ENCODE peak calls at places on chromosome 12, in four cellular contexts. C is brain microvascular endothelial cell, U is T-helper 2 cell, W is NCI-H2081. Y is an unnamed sample.

GRCh38 chr12:89750821-89751227 is 42.2 kb upstream of the ATP2B1 start:
- DNase-seq in C (no peak), U (no peak), W (no peak), Y (no peak)

GRCh38 chr12:80709811-80710726 is 2.6 kb downstream of the MYF6 start:
- DNase-seq in C (no peak), U (no peak), W (no peak), Y (no peak)

GRCh38 chr12:2013527-2014223 is 9.4 kb upstream of the DCP1B start:
- DNase-seq in C (no peak), U (no peak), W (no peak), Y (no peak)

GRCh38 chr12:70154087-70154486 is 89.1 kb upstream of the CNOT2 start:
- DNase-seq in C (no peak), U (no peak), W (no peak), Y (no peak)

GRCh38 chr12:52155048-52155868 is 36.6 kb downstream of the KRT80 start:
- DNase-seq in C (peak), U (peak), W (no peak), Y (no peak)

GRCh38 chr12:56714431-56714929 is 10.6 kb downstream of the NACA start:
- DNase-seq in C (no peak), U (no peak), W (no peak), Y (no peak)

GRCh38 chr12:131782061-131782460 is 46.1 kb upstream of the MMP17 start:
- DNase-seq in C (no peak), U (no peak), W (no peak), Y (no peak)

GRCh38 chr12:12333407-12333831 is 16.6 kb downstream of the MANSC1 start:
- DNase-seq in C (peak), U (no peak), W (peak), Y (peak)

Y was measured in NCI-H2107.